ENCODE peak calls at places on chromosomes 7 and 10, in eight cellular contexts. Q, C, G, M, A, Z, W and F are unnamed samples.

GRCh38 chr7:70694357-70694908 is 437.5 kb upstream of the GALNT17 start:
- DNase-seq in Q (no peak), C (peak), G (peak), M (peak), A (no peak), Z (no peak), W (no peak), F (peak)

GRCh38 chr7:112023282-112023681 is 182.9 kb downstream of the DOCK4 start:
- DNase-seq in Q (no peak), C (no peak), G (no peak), M (no peak), A (no peak), Z (no peak), W (no peak), F (no peak)

GRCh38 chr7:1852781-1853618 is 182.9 kb downstream of the ELFN1 start:
- DNase-seq in Q (peak), C (no peak), G (peak), M (no peak), A (peak), Z (peak), W (no peak), F (peak)

GRCh38 chr7:128361463-128362441 is at the start of gene PRRT4:
- DNase-seq in Q (peak), C (peak), G (peak), M (no peak), A (peak), Z (peak), W (no peak), F (peak)

GRCh38 chr7:93211228-93211818 is 14.9 kb downstream of the HEPACAM2 start:
- DNase-seq in Q (no peak), C (no peak), G (no peak), M (no peak), A (no peak), Z (no peak), W (no peak), F (no peak)

GRCh38 chr7:514651-515598 is 4.7 kb downstream of the PDGFA start:
- DNase-seq in Q (no peak), C (no peak), G (peak), M (no peak), A (no peak), Z (peak), W (no peak), F (no peak)

GRCh38 chr10:86348321-86349210 is 18.0 kb downstream of the GRID1 start:
- DNase-seq in Q (peak), C (no peak), G (peak), M (no peak), A (peak), Z (no peak), W (no peak), F (peak)

GRCh38 chr7:90666186-90666585 is 70.1 kb downstream of the CDK14 start:
- DNase-seq in Q (peak), C (no peak), G (no peak), M (peak), A (no peak), Z (no peak), W (no peak), F (no peak)

GRCh38 chr10:131697461-131698128 is 203.2 kb upstream of the PPP2R2D start:
- DNase-seq in Q (no peak), C (no peak), G (no peak), M (no peak), A (peak), Z (no peak), W (no peak), F (no peak)

GRCh38 chr7:112744818-112745217 is 45.4 kb downstream of the TMEM168 start:
- DNase-seq in Q (no peak), C (no peak), G (no peak), M (no peak), A (no peak), Z (no peak), W (no peak), F (no peak)

GRCh38 chr10:116183733-116184447 is 89.1 kb downstream of the GFRA1 start:
- DNase-seq in Q (no peak), C (peak), G (peak), M (peak), A (no peak), Z (peak), W (no peak), F (no peak)

GRCh38 chr10:80464557-80465466 is 10.7 kb downstream of the TSPAN14 start:
- DNase-seq in Q (no peak), C (peak), G (peak), M (peak), A (peak), Z (peak), W (no peak), F (no peak)

GRCh38 chr7:155205368-155206285 is 92.1 kb upstream of the INSIG1 start:
- DNase-seq in Q (peak), C (no peak), G (peak), M (peak), A (peak), Z (peak), W (peak), F (no peak)

GRCh38 chr10:6924166-6924565 is 344.1 kb upstream of the PRKCQ start:
- DNase-seq in Q (no peak), C (no peak), G (no peak), M (peak), A (no peak), Z (no peak), W (peak), F (no peak)

GRCh38 chr10:72069751-72070501 is 18.4 kb downstream of the SPOCK2 start:
- DNase-seq in Q (no peak), C (no peak), G (peak), M (no peak), A (peak), Z (peak), W (no peak), F (no peak)

GRCh38 chr10:130398090-130398994 is 262.2 kb downstream of the GLRX3 start:
- DNase-seq in Q (no peak), C (no peak), G (no peak), M (no peak), A (peak), Z (no peak), W (no peak), F (no peak)

GRCh38 chr10:95795602-95796001 is 39.6 kb downstream of the ENTPD1 start:
- DNase-seq in Q (no peak), C (no peak), G (no peak), M (peak), A (no peak), Z (no peak), W (no peak), F (no peak)

GRCh38 chr10:88243847-88244730 is 339.0 kb downstream of the RNLS start:
- DNase-seq in Q (no peak), C (peak), G (no peak), M (peak), A (peak), Z (no peak), W (no peak), F (no peak)

DNA sequence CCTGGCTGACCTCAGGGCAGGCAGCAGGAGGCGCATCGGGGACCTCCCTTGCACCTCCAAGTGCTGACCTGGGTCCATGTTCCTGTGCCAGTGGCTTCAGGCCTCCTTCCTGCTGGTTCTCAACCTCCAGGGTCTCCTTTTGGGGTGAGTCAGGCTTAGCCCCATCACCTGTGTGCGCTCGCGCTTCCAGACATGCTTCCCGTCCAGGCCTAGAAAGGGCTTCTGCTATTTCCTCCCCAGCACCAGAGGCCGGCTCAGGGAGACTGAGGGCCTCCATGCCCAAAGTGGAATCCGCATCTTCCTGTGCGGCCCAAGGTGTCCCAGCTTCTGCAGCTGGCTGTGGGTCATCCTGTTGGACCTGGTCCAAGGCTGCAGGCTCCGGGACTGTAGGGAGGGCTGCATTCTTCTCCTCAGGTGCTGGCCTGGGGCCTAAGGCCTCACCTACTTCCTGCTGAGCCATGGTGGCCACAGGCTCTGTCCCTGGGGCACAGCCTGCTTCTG is 5.9 kb downstream of the NACAD start:
- DNase-seq in Q (peak), C (no peak), G (no peak), M (no peak), A (no peak), Z (no peak), W (no peak), F (no peak)
- TF ChIP-seq CTCF in Q (no peak), C (no peak), G (no peak), M (no peak), A (no peak), Z (no peak), W (no peak), F (no peak)

DNA sequence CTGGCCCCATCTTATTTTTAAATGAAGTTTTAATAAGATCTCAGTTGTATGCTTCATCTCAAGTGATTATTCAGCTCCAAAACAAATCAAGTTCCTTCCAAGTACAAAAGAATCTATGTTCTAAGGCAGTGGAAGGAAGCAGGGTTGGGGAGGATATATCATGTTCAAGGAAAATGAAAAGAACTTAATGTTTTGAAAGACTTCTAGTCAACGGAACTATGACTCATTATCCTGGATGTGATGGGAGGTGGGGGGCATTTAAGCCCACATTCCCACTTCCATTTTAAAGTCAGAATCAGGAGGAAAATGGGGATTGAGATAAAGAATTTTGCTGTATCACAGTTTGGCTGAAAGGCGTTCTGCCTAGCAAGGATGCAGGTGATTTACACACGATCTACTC is 59.4 kb downstream of the FANK1 start:
- DNase-seq in Q (no peak), C (no peak), G (no peak), M (no peak), A (no peak), Z (no peak), W (no peak), F (no peak)
- TF ChIP-seq CTCF in Q (no peak), C (no peak), G (no peak), M (no peak), A (no peak), Z (no peak), W (no peak), F (no peak)

GRCh38 chr7:67723591-67723990 is 727.0 kb downstream of the TYW1 start:
- DNase-seq in Q (no peak), C (no peak), G (no peak), M (no peak), A (no peak), Z (no peak), W (no peak), F (no peak)
- TF ChIP-seq CTCF in Q (no peak), C (no peak), G (no peak), M (no peak), A (no peak), Z (no peak), W (no peak), F (no peak)

DNA sequence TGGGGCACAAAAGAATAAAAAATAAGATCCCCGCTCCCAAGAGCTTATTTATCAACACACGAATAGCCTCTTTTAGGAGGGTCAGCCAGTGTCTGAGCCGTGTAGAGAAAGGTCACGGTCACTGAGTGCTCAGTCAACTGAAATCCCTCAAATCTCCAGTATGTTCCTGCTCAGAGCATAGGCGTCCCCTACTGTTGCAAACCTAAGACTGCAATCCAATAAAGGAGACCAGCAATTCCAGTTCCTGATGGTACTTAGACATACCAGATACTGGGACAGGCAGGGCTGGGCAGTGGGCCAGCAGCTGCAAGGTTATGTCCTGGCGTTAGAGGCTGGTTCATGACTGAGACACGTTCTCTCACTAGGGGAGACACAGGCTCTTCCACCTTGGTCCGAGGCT is 93.6 kb downstream of the CACNB2 start:
- DNase-seq in Q (no peak), C (peak), G (peak), M (no peak), A (no peak), Z (peak), W (no peak), F (no peak)
- TF ChIP-seq CTCF in Q (no peak), C (peak), G (peak), M (no peak), A (no peak), Z (peak), W (no peak), F (no peak)

DNA sequence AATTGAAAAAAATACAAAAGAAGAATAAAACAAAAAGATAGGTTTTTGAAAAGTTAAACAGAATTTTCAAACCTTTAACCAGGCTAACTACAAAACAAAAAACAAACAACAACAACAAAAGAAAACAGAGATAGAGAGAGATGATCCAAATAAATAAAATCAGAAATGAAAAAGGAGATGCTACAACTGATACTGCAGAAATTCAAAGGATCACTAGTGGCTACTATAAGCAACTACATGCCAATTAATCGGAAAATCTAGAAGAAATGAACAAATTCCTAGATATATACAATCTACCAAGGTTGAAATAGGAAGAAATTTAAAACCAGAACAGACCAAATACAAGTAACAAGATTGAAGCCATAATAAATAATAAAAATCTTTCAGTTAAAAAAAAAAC is 326.8 kb upstream of the VSTM2A start:
- DNase-seq in Q (no peak), C (no peak), G (no peak), M (no peak), A (no peak), Z (no peak), W (no peak), F (no peak)
- TF ChIP-seq CTCF in Q (no peak), C (no peak), G (no peak), M (no peak), A (no peak), Z (no peak), W (no peak), F (peak)

GRCh38 chr10:21280037-21280436 is 245.4 kb downstream of the SKIDA1 start:
- DNase-seq in Q (no peak), C (no peak), G (no peak), M (no peak), A (no peak), Z (no peak), W (no peak), F (no peak)

GRCh38 chr10:21281765-21282484 is 243.6 kb downstream of the SKIDA1 start:
- DNase-seq in Q (peak), C (no peak), G (peak), M (no peak), A (no peak), Z (peak), W (no peak), F (no peak)

GRCh38 chr10:21281173-21281572 is 244.3 kb downstream of the SKIDA1 start:
- DNase-seq in Q (peak), C (no peak), G (no peak), M (no peak), A (no peak), Z (no peak), W (no peak), F (no peak)

GRCh38 chr10:21279217-21279575 is 246.3 kb downstream of the SKIDA1 start:
- DNase-seq in Q (peak), C (no peak), G (no peak), M (no peak), A (no peak), Z (no peak), W (no peak), F (no peak)

GRCh38 chr10:21278491-21279216 is 246.8 kb downstream of the SKIDA1 start:
- DNase-seq in Q (peak), C (peak), G (peak), M (peak), A (peak), Z (peak), W (peak), F (peak)
- TF ChIP-seq CTCF in Q (no peak), C (peak), G (peak), M (peak), A (peak), Z (peak), W (peak), F (peak)

DNA sequence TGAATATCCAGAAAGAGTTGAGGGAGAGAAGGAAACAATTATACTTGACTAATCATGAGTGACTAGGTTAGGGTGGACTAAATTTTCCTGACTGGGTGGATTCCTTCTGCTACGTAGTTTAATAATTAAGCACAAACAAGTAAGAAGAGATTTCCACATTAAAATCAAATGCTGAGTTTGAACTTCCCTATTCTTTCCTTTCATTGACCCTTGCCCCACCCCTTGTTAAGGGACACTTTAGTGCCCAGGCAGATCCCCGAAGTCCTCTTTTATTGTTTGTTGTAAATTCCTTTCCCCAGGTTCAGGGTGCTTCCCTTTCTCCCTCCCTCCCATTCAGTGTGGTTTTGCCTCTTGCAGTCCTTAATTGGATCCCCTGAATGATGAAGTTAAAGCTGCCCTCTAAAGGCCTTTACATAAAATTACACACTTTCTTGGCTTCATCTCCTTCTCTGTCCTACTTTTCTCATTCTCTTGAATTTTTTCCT is 8.8 kb upstream of the SPAM1 start:
- DNase-seq in Q (no peak), C (no peak), G (no peak), M (peak), A (no peak), Z (no peak), W (no peak), F (no peak)
- TF ChIP-seq CTCF in Q (no peak), C (no peak), G (peak), M (peak), A (no peak), Z (no peak), W (peak), F (peak)

GRCh38 chr7:21828846-21829245 is 116.9 kb downstream of the CDCA7L start:
- DNase-seq in Q (no peak), C (peak), G (no peak), M (no peak), A (no peak), Z (peak), W (no peak), F (no peak)
- TF ChIP-seq CTCF in Q (no peak), C (no peak), G (no peak), M (no peak), A (no peak), Z (no peak), W (no peak), F (no peak)